ENCODE peak calls at places on chromosome 19, in eight cellular contexts. G is lung; C is prostate gland; N is heart right ventricle; R is CD8-positive, alpha-beta T cell; X is fibroblast of lung; D is gastrocnemius medialis; E is ovary. P is an unnamed sample.

GRCh38 chr19:54136086-54136863 is 1.3 kb upstream of the CNOT3 start:
- DNase-seq in D (no peak), C (no peak), E (no peak), G (no peak), X (peak; percentile 14), N (no peak), R (no peak), P (no peak)

GRCh38 chr19:49435670-49436069 is 5.7 kb downstream of the SLC17A7 start:
- DNase-seq in G (no peak), R (no peak), D (no peak), N (no peak), X (no peak), E (no peak), C (no peak), P (no peak)

GRCh38 chr19:8311461-8312260 is 3.5 kb upstream of the CD320 start:
- DNase-seq in N (peak; percentile 2), R (no peak), D (no peak), G (no peak), E (peak; percentile 30), X (no peak), C (peak; percentile 63), P (no peak)

GRCh38 chr19:55178781-55179569 is 1.1 kb downstream of the SYT5 start:
- DNase-seq in X (peak; percentile 82), E (peak; percentile 55), R (peak; percentile 89), C (no peak), N (peak; percentile 45), G (no peak), D (no peak), P (peak; percentile 64)

GRCh38 chr19:23512151-23512925 is 117.1 kb upstream of the ZNF91 start:
- DNase-seq in C (no peak), X (no peak), E (no peak), D (no peak), N (no peak), R (no peak), G (no peak), P (no peak)

GRCh38 chr19:34461375-34462100 is 20.0 kb upstream of the WTIP start:
- DNase-seq in C (no peak), D (peak; percentile 20), E (no peak), X (peak; percentile 30), R (no peak), N (no peak), G (no peak), P (no peak)

GRCh38 chr19:48480476-48481190 is 11.5 kb downstream of the CYTH2 start:
- DNase-seq in G (no peak), N (peak; percentile 53), D (no peak), X (peak; percentile 48), R (peak; percentile 78), C (no peak), E (peak; percentile 60), P (no peak)

GRCh38 chr19:28949535-28949934 is 263.4 kb downstream of the UQCRFS1 start:
- DNase-seq in E (no peak), C (no peak), D (no peak), X (no peak), N (no peak), G (no peak), R (no peak), P (no peak)

GRCh38 chr19:48878219-48879024 is 6.2 kb downstream of the PPP1R15A start:
- DNase-seq in D (no peak), E (peak; percentile 76), N (peak; percentile 75), R (no peak), X (peak; percentile 63), C (no peak), G (no peak), P (no peak)

GRCh38 chr19:861756-862528 is 2.5 kb downstream of the CFD start:
- DNase-seq in C (no peak), G (peak; percentile 73), D (no peak), X (peak; percentile 34), E (peak; percentile 53), R (peak; percentile 80), N (no peak), P (peak; percentile 57)

GRCh38 chr19:49809155-49809986 is 3.7 kb downstream of the FUZ start:
- DNase-seq in X (no peak), C (peak; percentile 32), D (peak; percentile 65), E (peak; percentile 62), R (peak; percentile 65), G (peak; percentile 42), N (peak; percentile 64), P (no peak)

GRCh38 chr19:38527466-38528136 is 90.2 kb downstream of the MAP4K1 start:
- DNase-seq in N (no peak), R (no peak), G (no peak), C (no peak), X (no peak), E (no peak), D (no peak), P (no peak)

GRCh38 chr19:18418725-18419194 is 438 bp upstream of the SSBP4 start:
- DNase-seq in D (no peak), N (peak; percentile 47), G (no peak), X (no peak), R (no peak), E (no peak), C (no peak), P (no peak)

GRCh38 chr19:32404939-32405430 is 585 bp upstream of the DPY19L3 start:
- DNase-seq in C (peak; percentile 36), X (peak; percentile 43), D (peak; percentile 17), G (peak; percentile 72), E (peak; percentile 73), R (no peak), N (peak; percentile 47), P (no peak)

GRCh38 chr19:16605552-16605951 is 22.5 kb downstream of the MED26 start:
- DNase-seq in E (no peak), D (peak; percentile 50), C (peak; percentile 36), N (no peak), X (no peak), G (no peak), R (no peak), P (no peak)
- TF ChIP-seq CTCF in E (no peak), D (peak; percentile 67), C (peak; percentile 55), N (peak; percentile 22), X (no peak), G (no peak), R (no peak), P (no peak)

GRCh38 chr19:13098291-13099072 is 4.2 kb downstream of the LYL1 start:
- DNase-seq in D (no peak), X (peak; percentile 58), R (peak; percentile 53), E (no peak), G (no peak), N (no peak), C (peak; percentile 64), P (no peak)

GRCh38 chr19:13100871-13101589 is 1.6 kb downstream of the LYL1 start:
- DNase-seq in R (no peak), G (no peak), C (no peak), D (no peak), N (no peak), X (no peak), E (peak; percentile 39), P (no peak)

GRCh38 chr19:13099073-13099999 is 3.3 kb downstream of the LYL1 start:
- DNase-seq in N (peak; percentile 81), G (peak; percentile 76), E (peak; percentile 46), D (peak; percentile 53), R (peak; percentile 88), X (no peak), C (no peak), P (peak; percentile 33)

GRCh38 chr19:13101590-13102415 is 855 bp downstream of the LYL1 start:
- DNase-seq in X (no peak), C (no peak), N (no peak), G (no peak), D (no peak), R (no peak), E (peak; percentile 19), P (no peak)

DNA sequence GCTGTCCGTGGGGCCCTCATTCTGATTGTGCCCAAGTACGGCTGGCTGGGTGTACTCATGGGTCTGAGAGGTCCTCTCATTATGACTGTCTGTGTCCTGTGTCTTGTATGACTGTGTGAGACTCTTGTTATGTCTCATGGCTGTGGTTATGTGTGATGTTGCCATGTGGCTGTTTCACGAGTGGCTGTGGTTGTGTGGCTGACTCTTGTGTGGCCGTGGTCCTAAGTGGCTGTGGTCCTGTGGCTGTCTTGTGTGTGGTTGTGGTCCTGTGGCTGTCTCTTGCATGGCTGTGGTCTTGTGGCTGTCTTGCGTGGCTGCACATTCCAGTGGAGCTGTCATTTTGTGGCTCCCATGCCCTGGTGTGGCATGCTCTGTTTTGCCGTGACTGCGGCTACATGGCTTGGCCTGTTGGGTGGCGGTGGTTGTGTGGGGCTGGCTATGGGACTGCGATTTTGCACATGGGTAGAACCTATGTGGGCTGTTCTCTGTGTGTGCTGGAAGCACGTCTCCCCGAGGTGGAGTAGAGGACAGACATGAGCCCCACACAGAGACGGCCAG is 2.5 kb downstream of the LYL1 start:
- DNase-seq in G (no peak), D (no peak), X (no peak), N (no peak), R (peak; percentile 78), E (no peak), C (no peak), P (no peak)
- H3K4me1 ChIP-seq in G (peaks cover 26% of the 10 kb centered on the region), D (peaks cover 12% of the 10 kb centered on the region), X (peaks cover 3% of the 10 kb centered on the region), N (peaks cover 97% of the 10 kb centered on the region), R (peaks cover 83% of the 10 kb centered on the region), E (peaks cover 9% of the 10 kb centered on the region), C (peaks cover 9% of the 10 kb centered on the region), P (no peaks in the 10 kb centered on the region)

DNA sequence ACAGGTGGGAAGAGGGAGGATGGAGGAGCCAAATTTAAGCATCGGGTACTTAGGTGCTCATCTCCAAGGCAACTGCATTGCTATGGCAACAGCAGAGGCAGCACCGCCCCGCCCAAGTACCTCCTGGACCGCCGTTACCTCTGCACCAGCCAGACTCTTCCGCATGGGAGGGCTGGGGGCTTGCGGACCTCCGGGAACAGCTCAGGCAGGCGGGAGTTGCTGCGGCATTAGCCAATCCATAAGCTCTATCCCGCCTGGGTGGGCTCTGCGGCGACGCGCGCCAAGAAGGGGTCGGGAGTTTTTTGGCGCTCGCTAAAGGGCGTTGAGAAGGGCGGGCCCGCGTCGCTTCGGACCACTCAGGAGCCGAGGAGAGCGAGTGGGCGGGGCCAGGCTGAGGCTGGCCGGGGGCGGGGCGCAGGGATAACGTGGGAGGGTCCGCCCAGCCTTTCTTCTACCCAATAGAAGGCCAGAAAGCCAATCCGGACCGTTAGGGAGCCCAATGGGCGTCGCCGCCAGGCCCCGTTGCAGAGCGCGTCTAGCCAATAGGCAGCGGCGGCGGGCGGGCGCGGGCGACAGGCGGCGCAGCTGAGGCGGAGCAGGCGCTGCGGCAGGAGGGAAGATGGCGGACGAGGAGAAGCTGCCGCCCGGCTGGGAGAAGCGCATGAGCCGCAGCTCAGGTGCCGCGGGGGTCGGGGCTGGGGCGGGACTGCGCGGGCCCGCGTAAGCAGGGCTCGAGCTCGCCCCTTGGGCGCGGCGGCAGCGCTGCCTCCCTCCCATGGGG is at the start of gene PIN1:
- DNase-seq in C (peak; percentile 99), N (peak; percentile 99), X (peak; percentile 98), E (peak; percentile 99), G (peak; percentile 99), R (peak; percentile 99), D (peak; percentile 98), P (peak; percentile 97)
- TF ChIP-seq CTCF in C (peak; percentile 93), N (peak; percentile 77), X (peak; percentile 36), E (peak; percentile 69), G (peak; percentile 70), R (no peak), D (peak; percentile 37), P (peak; percentile 90)

GRCh38 chr19:10756371-10756770 is 38.5 kb downstream of the DNM2 start:
- DNase-seq in R (no peak), G (no peak), N (no peak), E (no peak), X (no peak), C (no peak), D (no peak), P (no peak)
- H3K4me1 ChIP-seq in R (peaks cover 62% of the 10 kb centered on the region), G (peaks cover 17% of the 10 kb centered on the region), N (peaks cover 92% of the 10 kb centered on the region), E (peaks cover 4% of the 10 kb centered on the region), X (peaks cover 3% of the 10 kb centered on the region), C (peaks cover 3% of the 10 kb centered on the region), D (peaks cover 12% of the 10 kb centered on the region), P (no peaks in the 10 kb centered on the region)

P was measured in foreskin keratinocyte.